ENCODE peak calls at places on chromosomes 1 and 21, in eight cellular contexts. X, V, W, Q, T, Z, O and D are unnamed samples. For H3K4me1, the result is how much of the 10 kb centered on the place peaks cover.

GRCh38 chr1:206503591-206504362 is 3.6 kb upstream of the RASSF5 start:
- DNase-seq in T (no peak), X (peak), V (no peak), Q (no peak), O (peak), Z (peak), W (no peak), D (peak)

GRCh38 chr1:97004743-97005142 is 283.2 kb downstream of the PTBP2 start:
- DNase-seq in T (no peak), X (no peak), O (no peak), Q (no peak), W (no peak), Z (no peak), V (no peak), D (no peak)

GRCh38 chr1:31689821-31690220 is 14.0 kb downstream of the COL16A1 start:
- DNase-seq in V (peak), W (no peak), X (no peak), Q (no peak), O (no peak), T (no peak), Z (peak), D (no peak)

GRCh38 chr1:102472524-102472923 is 475.8 kb upstream of the OLFM3 start:
- DNase-seq in Z (no peak), Q (no peak), X (peak), V (no peak), O (no peak), T (no peak), W (no peak), D (no peak)

GRCh38 chr1:43316738-43317520 is 16.1 kb downstream of the TIE1 start:
- DNase-seq in T (no peak), O (no peak), Q (no peak), Z (peak), X (no peak), W (no peak), V (no peak), D (no peak)

GRCh38 chr1:4585216-4585615 is 69.2 kb upstream of the AJAP1 start:
- DNase-seq in O (no peak), T (no peak), X (peak), Z (no peak), V (peak), W (peak), Q (no peak), D (no peak)

GRCh38 chr1:60044881-60045280 is 28.7 kb downstream of the C1orf87 start:
- DNase-seq in V (no peak), Q (no peak), Z (peak), W (no peak), T (no peak), O (no peak), X (no peak), D (no peak)

GRCh38 chr1:173204693-173205092 is 2.4 kb downstream of the TNFSF4 start:
- DNase-seq in Q (no peak), X (no peak), Z (no peak), W (no peak), V (no peak), T (no peak), O (no peak), D (no peak)

GRCh38 chr1:28553229-28553930 is 495 bp downstream of the TRNAU1AP start:
- DNase-seq in Q (peak), Z (peak), X (no peak), W (peak), O (peak), V (peak), T (no peak), D (peak)

GRCh38 chr1:25196830-25197229 is 35.5 kb downstream of the SYF2 start:
- DNase-seq in Z (no peak), O (no peak), Q (no peak), X (no peak), V (no peak), W (no peak), T (no peak), D (no peak)

GRCh38 chr1:167645161-167645560 is 15.1 kb downstream of the RCSD1 start:
- DNase-seq in Z (no peak), Q (no peak), V (no peak), O (no peak), X (no peak), T (no peak), W (no peak), D (no peak)

GRCh38 chr1:58809327-58810040 is 25.6 kb upstream of the JUN start:
- DNase-seq in Q (no peak), Z (peak), T (no peak), V (no peak), O (no peak), W (no peak), X (no peak), D (no peak)

GRCh38 chr21:46048926-46049889 is 48.7 kb upstream of the COL6A2 start:
- DNase-seq in W (no peak), V (peak), Q (no peak), O (peak), Z (peak), T (no peak), X (peak), D (peak)

GRCh38 chr1:164137273-164137947 is 421.6 kb upstream of the PBX1 start:
- DNase-seq in X (no peak), Z (no peak), V (no peak), Q (peak), T (no peak), O (no peak), W (no peak), D (no peak)

GRCh38 chr21:35138665-35139381 is 89.7 kb upstream of the RUNX1 start:
- DNase-seq in Q (no peak), X (no peak), O (no peak), T (no peak), W (no peak), Z (peak), V (no peak), D (no peak)

GRCh38 chr1:193700710-193701355 is 514.4 kb upstream of the B3GALT2 start:
- DNase-seq in W (no peak), V (no peak), Z (peak), T (no peak), X (no peak), Q (no peak), O (no peak), D (no peak)

GRCh38 chr1:35449334-35450008 is 107.7 kb downstream of the KIAA0319L start:
- DNase-seq in Q (no peak), T (peak), Z (peak), V (no peak), X (no peak), W (no peak), O (no peak), D (no peak)

DNA sequence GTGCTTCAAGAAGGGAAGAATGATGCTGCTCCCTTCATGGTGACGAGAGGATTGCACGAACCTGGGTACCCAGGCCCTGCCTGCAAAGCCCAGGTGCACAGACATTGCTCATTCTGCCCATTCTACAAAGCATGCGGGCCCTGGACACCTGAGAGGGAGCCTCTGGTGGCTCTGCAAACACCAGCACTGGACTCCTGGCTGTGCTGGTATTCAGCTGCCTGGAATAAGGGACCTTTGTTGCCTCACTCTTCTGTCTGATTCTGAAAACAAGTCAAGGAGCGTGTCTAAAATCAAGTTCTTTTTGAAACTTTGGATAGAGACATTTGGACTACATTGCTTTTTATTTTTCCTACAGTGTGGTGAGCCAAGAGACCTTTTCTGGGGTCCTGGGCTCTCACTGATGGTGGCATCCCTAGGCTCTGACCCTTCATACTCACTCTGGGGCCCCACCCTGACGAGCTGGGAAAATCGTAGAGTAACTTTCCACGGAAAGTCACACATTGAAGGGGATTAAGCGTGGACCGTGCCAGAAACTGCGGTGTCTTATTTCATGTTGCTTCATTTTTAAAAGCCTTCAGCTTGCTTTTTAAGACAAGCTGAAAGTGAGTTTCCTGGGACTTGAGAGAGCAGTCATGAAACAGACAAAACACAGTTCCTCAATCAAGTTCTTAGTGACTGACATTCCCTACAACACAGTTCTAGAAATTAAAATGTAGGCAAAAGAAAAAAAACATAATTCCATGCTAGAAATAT is 24.0 kb downstream of the ABCA4 start:
- DNase-seq in V (no peak), O (peak), T (no peak), Q (no peak), W (no peak), X (no peak), Z (peak), D (peak)
- H3K4me1 ChIP-seq in V (under half), O (under half), T (half or more), Q (under half), W (under half), X (under half), Z (under half), D (under half)

DNA sequence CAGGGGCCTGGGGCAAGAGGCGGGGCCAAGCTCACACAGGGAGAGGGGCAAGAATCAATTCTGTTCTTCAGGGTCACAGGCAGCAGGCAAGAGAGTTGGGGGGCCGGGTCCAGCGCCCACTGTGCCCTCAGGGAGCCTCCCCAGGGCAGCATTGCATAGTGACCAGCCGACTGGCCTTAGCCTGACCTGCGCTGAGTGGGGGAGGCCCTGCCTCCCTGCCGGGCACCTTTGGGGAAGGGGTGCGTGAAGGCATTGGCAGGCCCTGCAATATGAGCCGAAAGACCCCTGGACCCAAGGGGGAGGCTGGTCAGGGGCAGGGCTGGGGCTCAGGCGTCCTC is 12.2 kb downstream of the SCNN1D start:
- DNase-seq in V (no peak), T (no peak), X (no peak), O (peak), Z (no peak), Q (no peak), W (no peak), D (no peak)
- H3K4me1 ChIP-seq in V (under half), T (under half), X (under half), O (under half), Z (under half), Q (under half), W (under half), D (under half)

GRCh38 chr1:32933742-32934322 is 30.8 kb downstream of the RNF19B start:
- DNase-seq in Q (peak), X (peak), W (peak), Z (peak), O (no peak), T (peak), V (no peak), D (no peak)

GRCh38 chr1:32937061-32937460 is 27.5 kb downstream of the RNF19B start:
- DNase-seq in X (no peak), T (no peak), Z (no peak), O (no peak), V (no peak), Q (no peak), W (no peak), D (no peak)

GRCh38 chr1:32944180-32944579 is 20.4 kb downstream of the RNF19B start:
- DNase-seq in V (no peak), Q (no peak), T (no peak), W (no peak), Z (no peak), X (no peak), O (no peak), D (no peak)

DNA sequence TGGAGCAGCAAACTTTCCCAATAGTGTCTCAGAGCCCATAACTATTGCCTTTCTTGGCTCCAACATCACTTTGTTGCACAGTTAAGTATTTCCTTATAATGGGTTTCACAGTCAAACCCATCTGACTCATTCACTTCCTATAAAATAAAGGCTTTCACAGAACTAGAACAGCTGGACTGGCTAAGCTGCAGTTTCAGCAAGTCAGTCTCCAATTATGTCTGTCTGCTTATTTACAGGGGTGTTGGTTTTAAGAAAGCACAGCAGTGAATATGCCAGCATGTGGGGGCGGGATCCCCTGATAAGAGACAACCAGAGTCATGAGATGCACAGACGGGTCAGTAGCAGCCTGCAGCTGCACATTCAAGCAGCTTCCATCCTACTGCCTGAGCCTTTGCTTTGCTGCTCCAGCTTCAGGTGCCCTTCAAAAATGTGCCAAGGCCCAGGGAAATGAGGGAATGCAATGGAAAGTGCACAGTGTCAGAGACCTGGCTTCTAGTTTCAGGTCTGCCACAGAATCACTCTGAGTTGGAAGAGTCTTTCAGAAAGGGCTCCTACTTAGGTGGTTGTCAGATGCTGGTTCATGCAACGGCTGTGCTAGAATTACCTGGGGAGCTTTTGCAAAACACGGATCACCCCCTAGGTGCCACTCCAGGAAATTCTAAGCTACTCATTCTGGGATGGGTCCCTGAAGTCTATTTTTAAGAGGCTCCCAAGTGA is 24.8 kb downstream of the RNF19B start:
- DNase-seq in W (no peak), T (no peak), Z (peak), V (no peak), O (no peak), Q (no peak), X (peak), D (peak)
- H3K4me1 ChIP-seq in W (under half), T (under half), Z (under half), V (under half), O (under half), Q (under half), X (under half), D (under half)

DNA sequence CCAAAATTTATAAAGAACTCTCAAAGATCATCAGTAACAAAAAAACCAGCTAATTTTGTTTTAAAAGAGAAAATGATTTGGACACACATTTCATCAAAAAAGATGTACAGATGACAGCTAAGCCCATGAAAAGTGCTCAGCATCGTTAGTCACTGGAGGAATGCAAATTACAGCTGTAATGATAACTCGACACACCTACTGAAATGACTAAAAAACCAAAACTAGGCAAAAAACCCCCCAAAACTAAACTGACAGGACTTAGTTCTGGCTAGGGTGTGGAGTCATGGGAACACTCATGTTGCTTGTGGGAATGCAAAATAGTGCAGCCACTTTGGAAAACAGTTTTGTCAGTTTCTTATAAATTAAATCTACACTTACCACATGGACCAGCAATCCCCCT is 59.5 kb downstream of the CNIH3 start:
- DNase-seq in O (no peak), X (no peak), V (no peak), T (no peak), Q (no peak), Z (no peak), W (no peak), D (no peak)
- H3K4me1 ChIP-seq in O (under half), X (under half), V (under half), T (under half), Q (under half), Z (under half), W (under half), D (under half)

GRCh38 chr1:19608232-19608631 is 35.9 kb upstream of the NBL1 start:
- DNase-seq in Q (no peak), O (no peak), W (no peak), V (no peak), T (no peak), X (no peak), Z (no peak), D (no peak)

GRCh38 chr1:19606817-19607706 is 37.0 kb upstream of the NBL1 start:
- DNase-seq in V (no peak), Q (no peak), O (no peak), Z (peak), W (no peak), X (no peak), T (no peak), D (no peak)

GRCh38 chr1:19602486-19602885 is 41.6 kb upstream of the NBL1 start:
- DNase-seq in X (no peak), Q (no peak), V (no peak), W (no peak), Z (no peak), O (no peak), T (no peak), D (no peak)

GRCh38 chr1:19610282-19610978 is 33.7 kb upstream of the NBL1 start:
- DNase-seq in W (no peak), Q (no peak), T (no peak), Z (peak), V (no peak), O (no peak), X (no peak), D (no peak)

DNA sequence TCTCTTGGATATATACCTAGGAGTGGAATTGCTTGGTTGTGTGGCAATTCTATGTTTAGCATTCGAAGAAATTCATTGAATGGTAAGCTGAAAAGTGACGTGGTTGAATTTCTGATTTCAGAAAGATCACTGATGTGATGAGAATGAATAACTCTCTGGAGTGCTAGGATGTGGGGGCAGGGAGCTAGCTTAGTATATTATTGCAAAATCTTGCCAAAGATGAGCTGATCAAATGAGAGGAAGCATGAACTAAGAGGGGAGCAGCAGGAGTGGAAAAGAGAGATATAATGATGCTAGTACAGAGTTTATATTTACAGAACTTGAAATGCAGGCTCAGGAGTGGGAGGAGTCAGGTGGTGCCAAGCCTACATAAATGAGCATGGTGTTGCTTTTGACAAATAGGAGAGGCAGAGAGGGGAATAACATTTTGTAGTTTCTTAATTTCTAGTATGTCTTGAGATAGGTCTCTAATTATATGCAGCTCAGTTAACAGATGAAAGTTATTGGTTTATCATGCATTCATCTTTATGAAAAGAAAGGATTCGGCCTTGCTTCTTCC is 38.1 kb upstream of the NBL1 start:
- DNase-seq in T (no peak), X (no peak), V (no peak), O (no peak), Z (peak), Q (no peak), W (no peak), D (no peak)
- H3K4me1 ChIP-seq in T (under half), X (under half), V (under half), O (under half), Z (under half), Q (under half), W (under half), D (under half)

GRCh38 chr1:3305156-3305555 is 149.3 kb upstream of the ARHGEF16 start:
- DNase-seq in W (no peak), V (no peak), T (no peak), Q (no peak), X (no peak), O (no peak), Z (no peak), D (no peak)
- H3K4me1 ChIP-seq in W (under half), V (under half), T (under half), Q (under half), X (under half), O (under half), Z (under half), D (under half)

DNA sequence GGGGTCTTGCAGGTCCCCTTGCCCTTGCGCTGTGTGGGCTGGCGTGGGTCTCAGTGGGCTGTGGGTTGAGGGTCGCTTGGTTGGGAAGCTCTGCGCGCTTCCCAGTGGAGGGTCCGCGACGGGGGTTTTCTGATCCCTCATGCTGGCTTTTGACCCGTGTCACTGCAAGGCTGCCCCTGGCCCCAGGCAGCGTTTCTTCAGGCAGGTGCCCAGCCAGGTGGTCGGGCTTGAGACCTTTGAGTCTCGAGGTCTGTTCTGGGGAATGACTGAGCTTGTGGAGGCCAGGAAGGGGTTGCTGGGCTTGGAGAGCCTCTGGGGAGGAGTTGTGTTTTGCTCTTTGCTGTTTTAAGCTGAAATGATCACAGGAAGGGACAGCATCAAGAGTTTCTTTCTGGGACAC is 5.3 kb downstream of the SKI start:
- DNase-seq in W (no peak), X (no peak), T (no peak), Z (peak), V (peak), Q (no peak), O (no peak), D (no peak)
- H3K4me1 ChIP-seq in W (under half), X (under half), T (under half), Z (under half), V (under half), Q (half or more), O (half or more), D (under half)

DNA sequence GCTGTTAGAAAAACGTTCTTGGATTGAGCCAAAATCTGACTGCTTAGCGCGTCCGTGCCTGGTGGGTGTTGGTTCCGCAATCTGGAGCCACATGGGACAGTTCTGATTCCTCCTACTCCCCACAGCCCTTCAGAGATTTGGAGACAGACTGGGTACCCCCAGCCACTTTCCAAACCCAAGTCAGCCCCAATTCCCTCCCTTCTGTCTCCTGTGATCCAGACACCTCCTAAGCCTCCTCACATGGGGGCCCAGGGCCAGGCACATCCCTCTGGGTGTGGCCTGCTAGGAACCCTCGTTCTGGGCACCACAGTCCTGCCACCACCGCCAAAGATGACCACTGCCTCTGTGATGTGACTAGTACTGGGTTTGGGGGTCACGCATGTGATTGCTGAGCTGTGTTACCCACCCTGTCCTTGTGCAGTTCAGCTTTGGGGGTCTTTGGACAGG is 4.8 kb downstream of the PLA2G5 start:
- DNase-seq in W (no peak), V (no peak), Z (peak), O (no peak), X (no peak), Q (no peak), T (no peak), D (peak)
- H3K4me1 ChIP-seq in W (under half), V (under half), Z (under half), O (under half), X (under half), Q (under half), T (under half), D (under half)

GRCh38 chr1:41236781-41237180 is 5.3 kb downstream of the SCMH1 start:
- DNase-seq in T (no peak), X (no peak), O (no peak), V (no peak), Q (no peak), Z (no peak), W (no peak), D (no peak)
- H3K4me1 ChIP-seq in T (under half), X (under half), O (under half), V (under half), Q (half or more), Z (under half), W (under half), D (under half)

GRCh38 chr1:153611024-153611352 is 1.9 kb downstream of the S100A16 start:
- DNase-seq in Q (no peak), Z (peak), O (no peak), W (no peak), X (no peak), V (peak), T (no peak), D (no peak)
- H3K4me1 ChIP-seq in Q (under half), Z (under half), O (under half), W (under half), X (under half), V (under half), T (under half), D (under half)